ENCODE peak calls at places on chromosome 15, in six cellular contexts. B is thoracic aorta, H is HL-60, T is tibial nerve, A is body of pancreas, I is GM12878. J is an unnamed sample.
A peak's percentile ranks its signal among the peaks of the same experiment; 100 is the strongest.

GRCh38 chr15:35067501-35068347 is 17.4 kb downstream of the NANOGP8 start:
- DNase-seq in B (no peak), H (no peak), T (no peak), A (no peak), I (no peak), J (no peak)

GRCh38 chr15:58441376-58442070 is 9.7 kb downstream of the LIPC start:
- DNase-seq in B (no peak), H (no peak), T (no peak), A (no peak), I (no peak), J (peak; percentile 70)

GRCh38 chr15:50697109-50697797 is 10.7 kb upstream of the TRPM7 start:
- DNase-seq in B (no peak), H (no peak), T (no peak), A (no peak), I (no peak), J (no peak)

GRCh38 chr15:38768970-38769369 is 204.4 kb upstream of the RASGRP1 start:
- DNase-seq in B (no peak), H (no peak), T (peak; percentile 32), A (peak; percentile 13), I (no peak), J (peak; percentile 64)

GRCh38 chr15:98505611-98506031 is 142.7 kb upstream of the IGF1R start:
- DNase-seq in B (no peak), H (peak; percentile 58), T (peak; percentile 67), A (no peak), I (no peak), J (no peak)

GRCh38 chr15:44157679-44158078 is 37.4 kb downstream of the FRMD5 start:
- DNase-seq in B (no peak), H (no peak), T (no peak), A (no peak), I (no peak), J (no peak)

GRCh38 chr15:74531144-74531811 is 9.7 kb upstream of the ARID3B start:
- DNase-seq in B (no peak), H (no peak), T (no peak), A (no peak), I (no peak), J (peak; percentile 42)

GRCh38 chr15:35674873-35675781 is 129.2 kb upstream of the DPH6 start:
- DNase-seq in B (no peak), H (no peak), T (no peak), A (no peak), I (peak; percentile 12), J (peak; percentile 21)

GRCh38 chr15:99409097-99409473 is 156.7 kb upstream of the MEF2A start:
- DNase-seq in B (no peak), H (peak; percentile 35), T (no peak), A (peak; percentile 46), I (no peak), J (peak; percentile 73)

GRCh38 chr15:43526261-43526930 is 9.0 kb downstream of the MAP1A start:
- DNase-seq in B (no peak), H (no peak), T (no peak), A (no peak), I (no peak), J (no peak)

GRCh38 chr15:100252359-100252758 is 89.4 kb downstream of the ADAMTS17 start:
- DNase-seq in B (no peak), H (no peak), T (no peak), A (no peak), I (no peak), J (no peak)

GRCh38 chr15:79853492-79854328 is 43.1 kb downstream of the MTHFS start:
- DNase-seq in B (no peak), H (peak; percentile 71), T (peak; percentile 23), A (peak; percentile 69), I (peak; percentile 52), J (peak; percentile 91)

GRCh38 chr15:79844221-79844620 is 52.6 kb downstream of the MTHFS start:
- DNase-seq in B (no peak), H (no peak), T (no peak), A (no peak), I (no peak), J (no peak)

GRCh38 chr15:79846539-79846938 is 50.3 kb downstream of the MTHFS start:
- DNase-seq in B (no peak), H (no peak), T (no peak), A (no peak), I (no peak), J (no peak)

DNA sequence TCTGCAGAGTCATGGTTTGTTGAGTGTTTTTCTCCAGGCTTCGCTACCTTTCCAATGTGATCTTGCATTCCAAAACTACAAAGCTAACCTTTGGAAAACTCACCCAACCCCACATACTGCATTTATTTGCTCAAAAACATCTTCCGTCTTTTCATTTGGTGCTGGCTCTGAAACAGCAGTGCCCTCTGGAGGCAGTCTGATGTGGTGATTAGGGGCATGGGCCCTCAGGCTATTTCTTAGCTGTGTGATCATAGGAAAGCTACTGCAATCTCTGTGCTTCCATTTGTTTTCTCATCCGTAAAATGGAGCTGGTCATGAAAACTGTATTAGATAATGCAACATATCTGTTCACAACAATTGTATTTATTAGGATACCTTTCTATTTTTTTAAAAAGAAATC is 47.0 kb downstream of the MTHFS start:
- DNase-seq in B (no peak), H (peak; percentile 30), T (no peak), A (peak; percentile 21), I (no peak), J (peak; percentile 38)
- TF ChIP-seq CTCF in B (no peak), H (peak; percentile 53), T (no peak), A (peak; percentile 38), I (peak; percentile 58), J (peak; percentile 69)

GRCh38 chr15:52114256-52114655 is 1.7 kb upstream of the BCL2L10 start:
- DNase-seq in B (no peak), H (no peak), T (no peak), A (no peak), I (no peak), J (no peak)

GRCh38 chr15:52113246-52113645 is 671 bp upstream of the BCL2L10 start:
- DNase-seq in B (no peak), H (no peak), T (no peak), A (no peak), I (no peak), J (no peak)

GRCh38 chr15:52111517-52112202 is 915 bp downstream of the BCL2L10 start:
- DNase-seq in B (no peak), H (no peak), T (no peak), A (no peak), I (no peak), J (no peak)

GRCh38 chr15:52113708-52114107 is 1.1 kb upstream of the BCL2L10 start:
- DNase-seq in B (no peak), H (no peak), T (no peak), A (no peak), I (no peak), J (no peak)

DNA sequence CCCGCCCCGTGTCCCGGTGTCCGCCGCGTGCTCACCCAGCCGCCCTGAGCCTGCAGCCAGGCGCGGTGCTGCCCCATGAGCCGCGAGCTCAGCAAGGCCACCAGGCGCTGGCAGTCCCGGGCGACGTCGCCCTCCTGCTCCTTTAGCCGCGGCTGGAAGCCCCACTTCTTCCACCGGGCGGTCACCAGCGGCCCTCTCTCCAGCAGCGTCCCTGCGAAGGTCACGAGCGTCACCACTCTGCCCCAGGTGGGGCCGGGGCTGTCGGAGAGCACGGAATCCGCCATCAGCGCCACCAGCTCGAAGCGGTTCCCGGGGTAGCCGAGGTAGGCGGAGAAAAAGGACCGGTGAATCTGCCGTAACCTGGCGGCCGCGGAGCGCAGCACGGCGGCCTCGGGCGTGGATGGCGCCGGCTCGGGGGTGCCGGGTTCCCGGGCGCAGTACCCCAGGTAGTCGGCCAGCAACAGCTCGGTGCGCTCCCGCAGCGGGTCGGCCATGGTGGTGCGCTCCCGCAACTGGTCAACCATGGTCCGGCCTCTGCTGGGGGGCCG is 298 bp downstream of the BCL2L10 start:
- DNase-seq in B (no peak), H (no peak), T (no peak), A (peak; percentile 29), I (no peak), J (peak; percentile 22)
- TF ChIP-seq CTCF in B (no peak), H (no peak), T (no peak), A (peak; percentile 14), I (no peak), J (no peak)

GRCh38 chr15:71194286-71194685 is 79.0 kb downstream of the THSD4 start:
- DNase-seq in B (no peak), H (no peak), T (no peak), A (no peak), I (no peak), J (no peak)

GRCh38 chr15:71198846-71199245 is 83.6 kb downstream of the THSD4 start:
- DNase-seq in B (no peak), H (no peak), T (no peak), A (no peak), I (no peak), J (no peak)

GRCh38 chr15:71191296-71191695 is 76.0 kb downstream of the THSD4 start:
- DNase-seq in B (no peak), H (no peak), T (no peak), A (no peak), I (no peak), J (no peak)

GRCh38 chr15:71197620-71198019 is 82.3 kb downstream of the THSD4 start:
- DNase-seq in B (no peak), H (no peak), T (no peak), A (no peak), I (no peak), J (no peak)

DNA sequence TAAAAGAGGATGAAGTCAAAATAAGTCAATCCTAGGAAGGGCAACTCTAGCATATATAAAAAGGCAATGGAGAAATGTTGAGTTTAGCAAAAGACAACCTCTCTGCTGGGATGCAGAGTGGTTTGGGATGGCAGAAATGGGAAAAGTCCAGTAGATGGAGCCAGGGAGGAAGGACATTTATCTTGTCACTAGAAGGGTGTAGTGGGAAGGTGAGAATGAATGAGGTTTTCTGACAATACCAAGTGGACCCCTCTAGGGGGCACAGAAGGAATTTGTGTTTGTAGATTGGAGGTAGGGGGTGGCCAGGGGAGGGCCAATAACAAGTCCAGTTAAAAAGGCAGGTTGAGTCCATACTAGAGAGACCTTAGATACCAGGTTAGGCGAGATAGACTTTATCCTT is 80.0 kb downstream of the THSD4 start:
- DNase-seq in B (no peak), H (no peak), T (no peak), A (no peak), I (no peak), J (no peak)
- TF ChIP-seq CTCF in B (no peak), H (no peak), T (no peak), A (no peak), I (no peak), J (peak; percentile 26)

GRCh38 chr15:41876689-41877088 is 17.2 kb downstream of the SPTBN5 start:
- DNase-seq in B (no peak), H (no peak), T (no peak), A (no peak), I (no peak), J (no peak)
- TF ChIP-seq CTCF in B (no peak), H (no peak), T (no peak), A (no peak), I (no peak), J (no peak)

DNA sequence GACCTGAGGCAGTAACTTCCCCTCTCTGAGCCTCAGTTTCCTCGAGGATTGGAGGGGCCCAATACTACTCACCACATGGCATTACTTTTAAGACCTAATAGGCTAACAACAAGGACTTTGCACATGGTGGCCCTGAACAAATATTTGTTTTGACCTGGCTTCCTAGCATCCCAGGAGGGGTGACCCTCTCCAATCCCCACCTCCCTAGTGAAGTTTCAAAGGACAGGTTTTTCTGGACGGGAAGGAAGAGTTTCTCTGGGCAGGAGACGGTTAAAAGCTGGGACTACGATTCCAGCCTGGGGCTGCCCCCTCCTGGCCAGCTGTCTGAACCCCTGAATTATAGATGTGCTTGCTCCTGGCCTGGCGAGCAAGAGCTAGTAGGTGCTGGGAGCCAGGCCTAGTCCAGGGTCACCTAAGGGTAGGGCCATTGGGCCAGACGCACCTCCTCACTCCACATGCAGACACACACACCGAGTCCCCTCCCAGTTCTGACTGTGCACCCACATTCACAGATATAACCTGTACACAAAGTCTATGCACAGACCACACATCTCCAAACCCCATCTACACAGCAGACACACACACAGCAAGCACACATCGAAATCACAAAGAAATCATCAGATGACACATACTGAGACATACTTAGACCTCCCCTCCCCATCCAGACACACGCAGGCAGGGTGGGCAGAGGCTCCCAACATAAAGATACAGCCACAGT is 2.7 kb upstream of the ISL2 start:
- DNase-seq in B (no peak), H (peak; percentile 26), T (no peak), A (no peak), I (no peak), J (no peak)
- TF ChIP-seq CTCF in B (no peak), H (no peak), T (no peak), A (no peak), I (peak; percentile 30), J (peak; percentile 28)

J was measured in cardiac muscle cell.